ENCODE peak calls at places on chromosomes 7 and 10, in six cellular contexts. D is astrocyte of the cerebellum, W is suprapubic skin, B is adrenal gland, S is cardiac fibroblast, R is LNCaP clone FGC. T is an unnamed sample.

GRCh38 chr7:132203021-132203420 is 373.2 kb downstream of the PLXNA4 start:
- DNase-seq in D (no peak), R (no peak), W (no peak), S (no peak), B (no peak), T (no peak)

GRCh38 chr7:107315821-107316220 is 147.0 kb downstream of the HBP1 start:
- DNase-seq in R (no peak), W (no peak), S (no peak), D (no peak), B (no peak), T (no peak)

GRCh38 chr10:10362780-10363179 is 654.9 kb upstream of the CELF2 start:
- DNase-seq in D (no peak), R (no peak), W (no peak), B (no peak), S (no peak), T (no peak)

GRCh38 chr10:124385627-124386185 is 33.0 kb downstream of the OAT start:
- DNase-seq in B (no peak), W (no peak), S (no peak), D (no peak), R (no peak), T (no peak)

GRCh38 chr7:77944183-77945182 is 145.9 kb downstream of the PHTF2 start:
- DNase-seq in S (no peak), R (no peak), W (no peak), D (no peak), B (no peak), T (no peak)

GRCh38 chr7:80736371-80736770 is 97.9 kb downstream of the CD36 start:
- DNase-seq in R (no peak), D (no peak), W (no peak), S (no peak), B (no peak), T (peak)

GRCh38 chr7:137685439-137686164 is 161.2 kb downstream of the DGKI start:
- DNase-seq in B (no peak), R (no peak), W (no peak), S (peak), D (no peak), T (no peak)

GRCh38 chr7:26429168-26429567 is 137.5 kb downstream of the SNX10 start:
- DNase-seq in D (no peak), R (no peak), W (no peak), S (no peak), B (no peak), T (no peak)

GRCh38 chr10:124727389-124727960 is 16.7 kb downstream of the FAM53B start:
- DNase-seq in W (no peak), R (peak), D (no peak), S (no peak), B (no peak), T (no peak)

GRCh38 chr10:29685506-29685905 is 50.7 kb upstream of the SVIL start:
- DNase-seq in S (no peak), W (no peak), R (no peak), D (no peak), B (no peak), T (no peak)

GRCh38 chr10:17465328-17466125 is 11.1 kb upstream of the ST8SIA6 start:
- DNase-seq in S (no peak), B (no peak), W (no peak), R (no peak), D (no peak), T (no peak)

GRCh38 chr7:135012229-135012628 is 25.9 kb downstream of the AGBL3 start:
- DNase-seq in B (no peak), R (peak), D (no peak), W (no peak), S (no peak), T (no peak)

GRCh38 chr7:139915864-139916716 is 87.0 kb downstream of the TBXAS1 start:
- DNase-seq in W (no peak), D (peak), S (peak), B (peak), R (no peak), T (peak)

GRCh38 chr7:101122933-101123702 is 3.8 kb upstream of the SERPINE1 start:
- DNase-seq in W (no peak), S (no peak), D (no peak), B (no peak), R (no peak), T (no peak)

GRCh38 chr7:80591654-80592053 is 46.8 kb upstream of the CD36 start:
- DNase-seq in S (no peak), D (no peak), R (no peak), B (no peak), W (no peak), T (no peak)

GRCh38 chr7:100860702-100861615 is 6.2 kb upstream of the TRIP6 start:
- DNase-seq in S (no peak), D (no peak), B (no peak), R (no peak), W (no peak), T (no peak)

GRCh38 chr7:7315851-7316250 is 133.5 kb downstream of the C1GALT1 start:
- DNase-seq in R (no peak), W (no peak), S (no peak), B (no peak), D (no peak), T (no peak)

GRCh38 chr7:73906874-73907273 is 45.9 kb downstream of the TMEM270 start:
- DNase-seq in S (no peak), W (peak), B (no peak), D (no peak), R (no peak), T (no peak)

GRCh38 chr7:159083001-159083697 is 61.5 kb downstream of the VIPR2 start:
- DNase-seq in S (no peak), R (no peak), D (no peak), W (peak), B (no peak), T (no peak)

GRCh38 chr7:156169474-156170370 is 357.5 kb upstream of the SHH start:
- DNase-seq in D (no peak), B (no peak), W (no peak), R (no peak), S (no peak), T (no peak)

GRCh38 chr10:111831058-111831457 is 352.5 kb downstream of the GPAM start:
- DNase-seq in S (no peak), W (no peak), D (peak), B (no peak), R (no peak), T (no peak)

GRCh38 chr10:106711313-106711906 is 453.1 kb downstream of the SORCS1 start:
- DNase-seq in R (peak), B (peak), S (peak), W (no peak), D (no peak), T (peak)

DNA sequence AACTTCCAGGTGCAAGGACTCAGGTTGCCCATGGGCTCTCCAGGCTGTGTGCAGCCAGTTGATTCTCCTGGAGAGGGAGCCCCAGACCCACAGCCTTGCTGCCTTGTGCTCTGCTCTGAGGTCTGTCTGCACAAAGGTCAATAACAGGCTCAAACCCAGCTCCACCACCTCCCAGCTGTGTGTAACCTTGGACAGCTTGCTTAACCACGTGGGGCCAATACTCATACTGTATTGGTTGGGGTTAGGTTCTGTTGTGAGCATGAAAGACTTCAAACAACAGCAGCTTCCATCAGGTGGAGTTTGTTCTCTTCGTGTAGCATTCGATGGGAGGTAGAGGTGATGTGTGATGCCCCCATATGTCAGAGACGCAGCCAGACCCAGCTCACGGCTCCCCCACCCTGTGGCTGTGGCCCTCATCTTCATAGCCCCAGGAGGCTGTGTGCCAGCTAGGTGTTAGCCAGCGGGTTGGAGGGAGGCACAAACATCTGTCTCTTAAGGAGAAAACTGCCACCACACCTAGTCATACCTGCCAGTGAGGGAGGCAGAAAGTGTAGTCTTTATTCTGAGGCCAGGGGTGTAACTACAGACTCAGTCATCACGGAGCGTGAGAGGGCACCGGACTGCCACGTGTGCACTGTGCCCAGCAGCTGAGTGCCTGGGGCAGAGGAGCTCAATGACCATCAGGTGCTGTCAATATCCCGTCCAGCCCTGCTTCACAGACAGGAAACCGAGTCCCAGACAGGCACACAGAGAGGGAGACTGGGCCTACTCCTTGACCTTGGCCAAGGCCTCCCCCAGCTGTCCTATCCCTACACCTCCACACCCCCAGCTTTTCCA is 8.0 kb upstream of the POLD2 start:
- DNase-seq in W (no peak), D (no peak), B (no peak), R (peak), S (peak), T (peak)
- TF ChIP-seq CTCF in W (no peak), D (peak), B (no peak), R (peak), S (peak), T (peak)

GRCh38 chr10:103832806-103833205 is 22.6 kb downstream of the SH3PXD2A start:
- DNase-seq in W (no peak), R (no peak), S (no peak), B (no peak), D (no peak), T (no peak)

GRCh38 chr10:103834436-103835095 is 20.8 kb downstream of the SH3PXD2A start:
- DNase-seq in R (no peak), D (no peak), B (no peak), W (no peak), S (no peak), T (no peak)

GRCh38 chr10:103836273-103836672 is 19.1 kb downstream of the SH3PXD2A start:
- DNase-seq in S (no peak), W (peak), R (no peak), B (no peak), D (no peak), T (no peak)

GRCh38 chr10:103835121-103836045 is 20.0 kb downstream of the SH3PXD2A start:
- DNase-seq in B (peak), W (no peak), D (peak), S (peak), R (no peak), T (no peak)

GRCh38 chr10:103833731-103834365 is 21.5 kb downstream of the SH3PXD2A start:
- DNase-seq in W (no peak), D (no peak), S (peak), B (peak), R (peak), T (no peak)
- H3K4me3 ChIP-seq in W (no peak), D (no peak), S (no peak), B (no peak), R (no peak), T (no peak)

GRCh38 chr7:141231018-141231792 is 157.3 kb downstream of the TMEM178B start:
- DNase-seq in D (peak), W (peak), B (peak), S (peak), R (peak), T (peak)
- TF ChIP-seq CTCF in D (peak), W (no peak), B (no peak), S (no peak), R (peak), T (no peak)

GRCh38 chr10:101615760-101616116 is 27.6 kb downstream of the DPCD start:
- DNase-seq in S (no peak), R (no peak), B (no peak), D (no peak), W (no peak), T (no peak)
- H3K4me3 ChIP-seq in S (no peak), R (no peak), B (no peak), D (no peak), W (no peak), T (no peak)

GRCh38 chr10:34526758-34527730 is 288.1 kb downstream of the PARD3 start:
- DNase-seq in B (no peak), S (peak), D (peak), W (no peak), R (no peak), T (peak)
- TF ChIP-seq CTCF in B (no peak), S (peak), D (peak), W (no peak), R (no peak), T (no peak)

DNA sequence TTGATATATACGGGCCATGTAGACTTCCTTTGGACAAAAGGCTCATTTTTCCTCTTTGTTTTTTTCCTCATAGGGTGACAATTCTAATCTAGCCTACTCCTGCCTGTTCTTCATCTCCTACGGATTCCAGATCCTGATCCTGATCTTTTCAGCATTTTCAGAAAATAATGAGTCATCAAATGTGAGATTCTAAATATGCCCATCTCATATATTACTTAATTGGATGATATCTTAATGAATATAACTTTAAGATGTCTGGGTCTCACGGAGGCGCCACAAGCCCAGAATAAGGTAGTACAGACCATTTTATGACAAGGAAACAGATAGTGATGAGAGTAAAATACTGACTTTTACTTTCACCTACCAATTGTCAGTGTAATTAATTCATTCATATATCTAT is 11.4 kb downstream of the ABCC2 start:
- DNase-seq in B (no peak), R (no peak), D (no peak), W (no peak), S (no peak), T (no peak)
- H3K4me3 ChIP-seq in B (no peak), R (no peak), D (no peak), W (no peak), S (no peak), T (no peak)

DNA sequence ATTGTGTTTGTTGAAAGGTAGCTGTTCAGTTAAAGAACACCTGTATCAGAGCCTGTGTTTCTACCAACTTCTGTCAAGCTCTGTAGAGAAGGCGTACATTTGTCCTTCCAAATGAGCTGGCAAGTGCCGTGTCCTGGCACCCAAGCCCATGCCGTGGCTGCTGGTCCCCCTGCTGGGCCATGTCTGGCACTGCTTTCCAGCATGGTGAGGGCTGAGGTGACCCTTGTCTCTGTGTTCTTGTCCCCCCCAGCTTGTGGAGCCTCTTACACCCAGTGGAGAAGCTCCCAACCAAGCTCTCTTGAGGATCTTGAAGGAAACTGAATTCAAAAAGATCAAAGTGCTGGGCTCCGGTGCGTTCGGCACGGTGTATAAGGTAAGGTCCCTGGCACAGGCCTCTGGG is 154.9 kb downstream of the EGFR start:
- DNase-seq in B (no peak), W (no peak), R (no peak), D (no peak), S (no peak), T (no peak)
- TF ChIP-seq CTCF in B (no peak), W (no peak), R (no peak), D (no peak), S (no peak), T (no peak)

DNA sequence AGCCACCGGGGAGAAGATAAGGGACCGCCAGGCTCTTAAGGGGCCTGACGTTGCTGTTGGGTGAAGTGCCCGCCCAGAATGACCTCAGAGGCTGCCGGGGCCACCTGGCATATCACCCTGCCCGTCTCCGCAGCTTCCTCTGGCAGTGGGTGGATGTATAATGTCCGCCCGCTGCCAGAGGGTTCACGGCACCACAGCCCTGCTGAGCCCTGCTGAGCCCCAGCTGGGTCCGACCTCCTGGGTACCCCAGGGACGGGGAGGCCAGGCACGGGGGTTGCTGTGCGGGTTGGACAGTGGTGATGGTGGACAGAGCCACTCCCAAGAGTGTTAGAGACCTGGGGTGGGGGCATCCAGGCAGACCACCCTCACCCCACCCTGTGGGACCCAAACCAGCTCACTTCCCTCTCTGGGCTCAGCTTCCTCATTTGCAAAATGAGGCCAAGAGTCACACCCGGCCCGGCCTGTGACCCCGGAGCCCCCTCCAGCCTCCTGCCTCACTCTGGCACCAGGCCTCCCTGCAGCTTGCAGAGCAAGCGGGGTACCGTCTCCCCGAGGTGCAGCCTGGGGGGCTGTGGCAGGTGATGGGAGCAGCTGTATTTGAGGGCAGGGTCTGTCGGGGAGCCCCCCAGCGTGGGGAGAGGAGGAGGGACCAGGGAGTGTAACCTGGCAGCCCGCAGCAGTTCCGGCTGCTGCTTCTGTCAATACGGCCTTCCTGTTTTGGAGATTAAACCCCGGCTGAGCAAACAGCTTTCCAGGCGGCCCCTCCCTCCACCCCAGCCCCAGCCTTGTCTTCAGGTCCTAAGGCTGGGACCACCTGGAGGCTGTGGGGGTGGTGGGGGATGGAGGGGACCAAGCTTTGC is 8.4 kb upstream of the LFNG start:
- DNase-seq in W (no peak), R (no peak), B (no peak), D (no peak), S (no peak), T (no peak)
- H3K4me3 ChIP-seq in W (peak), R (no peak), B (no peak), D (no peak), S (no peak), T (no peak)

T was measured in epithelial cell of esophagus.